ENCODE peak calls at places on chromosomes 3 and 15, in nine cellular contexts. Y is left ventricle myocardium superior; R is NCI-H1417 treated with DMSO at 0.1 percent for 48 hours; M is NCI-H1694 treated with DMSO at 0.1 percent for 48 hours; D is progenitor cell of endocrine pancreas; J is GM10248; L is NCI-H510A; E is NK-92 treated with Interleukin-12 subunit alpha and Interleukin-12 subunit beta, amount 100 ng/mL, for 24 hours; T is ecto neural progenitor cell. F is an unnamed sample.
A peak's percentile ranks its signal among the peaks of the same experiment; 100 is the strongest.

GRCh38 chr3:101829066-101829830 is 20.1 kb upstream of the NFKBIZ start:
- DNase-seq in Y (peak; percentile 73), R (no peak), M (no peak), D (no peak), J (no peak), L (no peak), E (peak; percentile 47), T (no peak), F (no peak)

GRCh38 chr3:173411288-173412064 is 13.9 kb downstream of the NLGN1 start:
- DNase-seq in Y (no peak), R (peak; percentile 43), M (peak; percentile 62), D (no peak), J (no peak), L (no peak), E (no peak), T (no peak), F (peak; percentile 34)

GRCh38 chr15:65212097-65212496 is 824 bp upstream of the CILP start:
- DNase-seq in Y (no peak), R (no peak), M (peak; percentile 5), D (no peak), J (peak; percentile 74), L (no peak), E (no peak), T (no peak), F (no peak)

GRCh38 chr15:59199775-59200465 is 6.7 kb upstream of the LDHAL6B start:
- DNase-seq in Y (no peak), R (no peak), M (no peak), D (no peak), J (no peak), L (no peak), E (no peak), T (no peak), F (no peak)

GRCh38 chr15:98034731-98035130 is 74.2 kb downstream of the ARRDC4 start:
- DNase-seq in Y (no peak), R (no peak), M (no peak), D (no peak), J (no peak), L (no peak), E (no peak), T (no peak), F (no peak)

GRCh38 chr3:123595396-123595795 is 10.5 kb upstream of the HACD2 start:
- DNase-seq in Y (no peak), R (no peak), M (no peak), D (no peak), J (no peak), L (no peak), E (no peak), T (no peak), F (no peak)

GRCh38 chr3:141740349-141740748 is 2.3 kb downstream of the RNF7 start:
- DNase-seq in Y (no peak), R (no peak), M (no peak), D (no peak), J (no peak), L (no peak), E (no peak), T (no peak), F (no peak)

GRCh38 chr3:114730397-114730796 is 416.7 kb downstream of the ZBTB20 start:
- DNase-seq in Y (no peak), R (no peak), M (no peak), D (no peak), J (no peak), L (no peak), E (no peak), T (no peak), F (peak; percentile 22)

GRCh38 chr15:43127752-43128151 is 5.6 kb upstream of the TMEM62 start:
- DNase-seq in Y (no peak), R (no peak), M (no peak), D (no peak), J (no peak), L (peak; percentile 61), E (no peak), T (no peak), F (no peak)

GRCh38 chr3:114235431-114235830 is 1.9 kb downstream of the ZNF80 start:
- DNase-seq in Y (no peak), R (no peak), M (no peak), D (no peak), J (no peak), L (no peak), E (no peak), T (no peak), F (no peak)

GRCh38 chr3:172987268-172987667 is 153.8 kb downstream of the SPATA16 start:
- DNase-seq in Y (no peak), R (no peak), M (no peak), D (no peak), J (no peak), L (no peak), E (no peak), T (no peak), F (no peak)

GRCh38 chr3:117692416-117692995 is 982.9 kb downstream of the TUSC7 start:
- DNase-seq in Y (no peak), R (no peak), M (no peak), D (no peak), J (no peak), L (no peak), E (no peak), T (no peak), F (no peak)

GRCh38 chr3:118527527-118528044 is 507.1 kb downstream of the IGSF11 start:
- DNase-seq in Y (no peak), R (no peak), M (no peak), D (no peak), J (no peak), L (no peak), E (no peak), T (no peak), F (no peak)

GRCh38 chr15:75007216-75007615 is 11.9 kb downstream of the SCAMP5 start:
- DNase-seq in Y (no peak), R (no peak), M (no peak), D (no peak), J (no peak), L (no peak), E (no peak), T (no peak), F (no peak)

GRCh38 chr15:94665687-94666441 is 434.5 kb downstream of the MCTP2 start:
- DNase-seq in Y (no peak), R (no peak), M (no peak), D (no peak), J (no peak), L (no peak), E (no peak), T (no peak), F (no peak)

GRCh38 chr3:129314757-129315385 is 36.2 kb downstream of the HMCES start:
- DNase-seq in Y (peak; percentile 92), R (peak; percentile 99), M (peak; percentile 68), D (peak; percentile 74), J (peak; percentile 85), L (peak; percentile 72), E (no peak), T (peak; percentile 93), F (peak; percentile 79)

GRCh38 chr3:10757821-10758130 is 58.3 kb upstream of the SLC6A11 start:
- DNase-seq in Y (no peak), R (no peak), M (no peak), D (no peak), J (no peak), L (no peak), E (peak; percentile 11), T (no peak), F (no peak)

GRCh38 chr3:129398803-129399144 is 29.7 kb downstream of the EFCAB12 start:
- DNase-seq in Y (no peak), R (no peak), M (no peak), D (no peak), J (no peak), L (no peak), E (no peak), T (peak; percentile 52), F (no peak)

GRCh38 chr15:57743424-57743823 is 36.9 kb downstream of the POLR2M start:
- DNase-seq in Y (no peak), R (no peak), M (no peak), D (no peak), J (no peak), L (no peak), E (no peak), T (no peak), F (no peak)

GRCh38 chr15:87628311-87628710 is 628.2 kb downstream of the NTRK3 start:
- DNase-seq in Y (no peak), R (no peak), M (no peak), D (no peak), J (no peak), L (no peak), E (no peak), T (no peak), F (no peak)

GRCh38 chr3:140251678-140252077 is 316.7 kb downstream of the CLSTN2 start:
- DNase-seq in Y (no peak), R (no peak), M (peak; percentile 68), D (no peak), J (no peak), L (no peak), E (no peak), T (no peak), F (no peak)

GRCh38 chr15:78906310-78906608 is 33.6 kb downstream of the MORF4L1 start:
- DNase-seq in Y (no peak), R (no peak), M (no peak), D (no peak), J (no peak), L (no peak), E (no peak), T (no peak), F (no peak)

GRCh38 chr15:40787344-40787841 is 17.6 kb downstream of the C15orf62 start:
- DNase-seq in Y (no peak), R (peak; percentile 76), M (no peak), D (no peak), J (no peak), L (peak; percentile 88), E (no peak), T (no peak), F (no peak)

GRCh38 chr3:135905058-135905724 is 60.3 kb upstream of the PPP2R3A start:
- DNase-seq in Y (no peak), R (no peak), M (no peak), D (no peak), J (no peak), L (no peak), E (no peak), T (no peak), F (no peak)

GRCh38 chr15:49815937-49816336 is 195.1 kb downstream of the DTWD1 start:
- DNase-seq in Y (peak; percentile 29), R (no peak), M (peak; percentile 4), D (no peak), J (no peak), L (no peak), E (peak; percentile 25), T (no peak), F (no peak)

GRCh38 chr3:193853511-193854219 is 260.7 kb downstream of the OPA1 start:
- DNase-seq in Y (no peak), R (no peak), M (no peak), D (no peak), J (no peak), L (no peak), E (no peak), T (no peak), F (no peak)

F was measured in DMS 273 treated with DMSO at 0.1 percent for 48 hours.